ENCODE peak calls at places on chromosome 1, in eight cellular contexts. B, E, J, K, H, O, G and S are unnamed samples.

GRCh38 chr1:157448666-157449065 is 103.6 kb downstream of the FCRL5 start:
- DNase-seq in H (no peak), E (no peak), O (no peak), J (no peak), B (no peak), K (no peak), G (no peak), S (no peak)

GRCh38 chr1:34865573-34865972 is 6.0 kb upstream of the SMIM12 start:
- DNase-seq in G (peak; percentile 29), E (no peak), B (no peak), O (no peak), J (no peak), H (no peak), K (no peak), S (no peak)

GRCh38 chr1:81836007-81836626 is 35.4 kb downstream of the ADGRL2 start:
- DNase-seq in G (no peak), B (no peak), J (no peak), K (no peak), H (peak; percentile 3), O (no peak), E (no peak), S (no peak)

GRCh38 chr1:221035680-221036153 is 156.5 kb downstream of the HLX start:
- DNase-seq in B (no peak), J (no peak), K (no peak), O (no peak), E (peak; percentile 38), H (peak; percentile 74), G (no peak), S (no peak)

GRCh38 chr1:62405247-62405646 is 31.6 kb upstream of the USP1 start:
- DNase-seq in G (no peak), J (no peak), H (no peak), O (no peak), K (no peak), B (no peak), E (no peak), S (no peak)

GRCh38 chr1:197481101-197481500 is 213.0 kb downstream of the CRB1 start:
- DNase-seq in E (no peak), G (no peak), O (no peak), J (no peak), B (no peak), K (peak; percentile 50), H (no peak), S (no peak)

GRCh38 chr1:22527555-22528296 is 35.6 kb upstream of the EPHA8 start:
- DNase-seq in J (no peak), K (no peak), H (no peak), E (no peak), G (no peak), O (no peak), B (no peak), S (no peak)

GRCh38 chr1:186403632-186404031 is 28.0 kb downstream of the ODR4 start:
- DNase-seq in H (no peak), E (no peak), G (no peak), O (no peak), K (no peak), B (no peak), J (no peak), S (no peak)

GRCh38 chr1:226186124-226187018 is at the start of gene ACBD3:
- DNase-seq in B (peak; percentile 82), K (peak; percentile 91), E (peak; percentile 88), J (peak; percentile 89), G (peak; percentile 96), H (peak; percentile 86), O (peak; percentile 50), S (peak; percentile 95)

GRCh38 chr1:190759807-190760206 is 282.1 kb upstream of the BRINP3 start:
- DNase-seq in J (no peak), H (no peak), E (no peak), B (no peak), O (no peak), G (peak; percentile 21), K (no peak), S (peak; percentile 4)

GRCh38 chr1:190752131-190752530 is 274.5 kb upstream of the BRINP3 start:
- DNase-seq in B (no peak), J (no peak), H (no peak), K (no peak), E (no peak), O (no peak), G (no peak), S (no peak)

DNA sequence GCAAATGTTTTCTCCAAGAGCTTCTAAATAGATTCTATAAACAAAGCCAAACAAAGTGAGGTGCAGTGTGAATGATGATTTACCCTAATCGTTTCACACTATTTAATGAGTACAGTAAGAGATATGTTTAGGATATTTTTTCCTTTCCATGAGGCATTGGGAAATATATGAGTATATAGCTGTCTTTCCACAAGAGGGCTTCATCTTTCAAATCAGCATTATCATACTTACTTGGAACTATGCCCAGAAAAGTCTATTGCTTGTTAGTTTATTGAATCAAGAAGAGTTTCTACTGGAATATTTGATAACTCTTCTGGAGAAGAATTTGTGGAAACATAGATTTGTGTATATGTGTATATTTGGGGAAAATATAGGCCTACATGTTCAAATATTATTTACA is 277.1 kb upstream of the BRINP3 start:
- DNase-seq in O (no peak), K (no peak), E (peak; percentile 27), H (peak; percentile 85), G (no peak), J (peak; percentile 1), B (no peak), S (no peak)
- TF ChIP-seq CTCF in O (no peak), K (no peak), E (peak; percentile 19), H (peak; percentile 26), G (no peak), J (no peak), B (no peak), S (no peak)

GRCh38 chr1:9181990-9182783 is 52.4 kb upstream of the H6PD start:
- DNase-seq in E (peak; percentile 62), H (no peak), J (no peak), K (peak; percentile 48), O (no peak), B (peak; percentile 56), G (peak; percentile 75), S (peak; percentile 83)
- TF ChIP-seq CTCF in E (no peak), H (peak; percentile 19), J (peak; percentile 10), K (no peak), O (no peak), B (no peak), G (peak; percentile 33), S (peak; percentile 38)

GRCh38 chr1:38614861-38615260 is 244.7 kb downstream of the RRAGC start:
- DNase-seq in B (no peak), K (no peak), J (no peak), O (no peak), E (no peak), H (no peak), G (no peak), S (no peak)

GRCh38 chr1:38613996-38614395 is 245.6 kb downstream of the RRAGC start:
- DNase-seq in E (no peak), H (no peak), O (no peak), B (no peak), J (no peak), G (no peak), K (no peak), S (no peak)

GRCh38 chr1:38616846-38617245 is 242.7 kb downstream of the RRAGC start:
- DNase-seq in J (no peak), B (no peak), K (no peak), O (no peak), G (no peak), E (no peak), H (no peak), S (no peak)

GRCh38 chr1:38612956-38613355 is 246.6 kb downstream of the RRAGC start:
- DNase-seq in H (no peak), K (no peak), B (no peak), G (no peak), O (no peak), E (no peak), J (no peak), S (no peak)

DNA sequence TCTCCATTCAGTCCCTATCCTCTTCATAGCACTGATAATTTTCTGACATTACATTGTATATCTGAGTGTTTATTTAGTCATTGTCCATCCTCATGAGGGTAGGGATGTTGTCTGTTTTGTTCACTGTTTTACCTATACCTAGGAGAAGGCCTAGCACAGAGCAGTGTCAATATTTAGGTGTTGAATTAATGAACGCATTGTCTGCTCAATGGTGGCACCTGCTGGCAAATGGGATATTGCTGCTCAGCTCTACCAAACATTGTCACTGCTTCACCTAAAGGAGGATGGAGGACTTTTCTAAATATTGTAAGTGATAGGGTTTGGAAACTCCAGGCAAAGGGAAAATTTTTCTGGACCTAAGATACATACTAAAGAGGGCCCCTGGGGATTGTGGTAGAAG is 243.9 kb downstream of the RRAGC start:
- DNase-seq in O (no peak), K (peak; percentile 7), B (no peak), G (no peak), J (no peak), E (no peak), H (no peak), S (no peak)
- TF ChIP-seq CTCF in O (no peak), K (peak; percentile 34), B (no peak), G (no peak), J (no peak), E (no peak), H (peak; percentile 5), S (no peak)

GRCh38 chr1:24890861-24891260 is 39.2 kb downstream of the RUNX3 start:
- DNase-seq in E (no peak), H (no peak), G (no peak), O (no peak), B (no peak), J (no peak), K (no peak), S (no peak)

GRCh38 chr1:24886241-24886640 is 43.8 kb downstream of the RUNX3 start:
- DNase-seq in K (no peak), B (no peak), J (no peak), E (no peak), O (no peak), H (no peak), G (peak; percentile 2), S (no peak)

GRCh38 chr1:24888971-24889670 is 41.0 kb downstream of the RUNX3 start:
- DNase-seq in E (no peak), K (no peak), B (no peak), H (peak; percentile 67), G (no peak), J (no peak), O (no peak), S (no peak)

GRCh38 chr1:24884751-24885150 is 45.3 kb downstream of the RUNX3 start:
- DNase-seq in E (no peak), H (no peak), B (no peak), O (no peak), G (no peak), K (no peak), J (no peak), S (no peak)

DNA sequence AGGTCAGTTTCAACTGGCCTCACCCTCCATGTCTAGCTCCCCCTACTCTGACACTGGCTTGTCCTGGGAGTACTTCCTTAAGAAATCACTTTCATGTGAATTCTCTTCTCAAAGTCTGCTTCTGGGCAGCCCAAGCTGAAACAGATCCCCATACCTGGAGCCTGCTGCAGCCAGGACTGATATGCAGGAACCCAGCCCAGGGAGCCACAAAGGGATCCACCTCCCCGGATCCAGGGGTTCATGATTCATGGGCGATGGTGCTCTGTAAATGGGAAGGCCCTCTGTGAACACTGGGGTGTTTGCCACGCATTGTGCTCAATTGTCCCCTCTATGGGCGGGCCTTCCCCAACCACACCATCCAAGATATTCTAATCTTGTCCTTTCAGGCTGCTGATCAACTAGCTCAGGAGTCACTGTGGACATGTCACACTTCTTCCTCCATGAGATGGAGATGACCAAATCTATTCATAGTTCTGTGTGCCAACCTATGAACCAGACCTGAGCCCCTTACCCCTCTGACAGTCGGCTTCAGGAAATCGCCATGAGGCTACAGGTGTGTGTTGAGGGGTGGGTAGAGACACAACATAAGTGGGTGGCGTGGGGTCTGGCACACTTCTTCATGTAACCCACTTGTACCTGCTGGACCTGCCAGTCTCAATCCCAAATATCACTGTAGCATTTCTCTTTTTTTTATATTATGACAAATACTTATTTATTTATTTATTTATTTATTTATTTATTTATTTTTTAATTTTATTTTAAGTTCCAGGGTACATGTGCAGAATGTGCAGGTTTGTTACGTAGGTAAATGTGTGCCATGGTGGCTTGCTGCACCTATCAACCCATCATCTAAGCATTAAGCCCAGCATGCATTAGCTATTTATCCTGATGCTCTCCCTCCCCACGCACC is 41.8 kb downstream of the RUNX3 start:
- DNase-seq in H (no peak), O (no peak), G (peak; percentile 3), E (no peak), B (no peak), K (no peak), J (no peak), S (peak; percentile 4)
- TF ChIP-seq CTCF in H (no peak), O (no peak), G (no peak), E (no peak), B (no peak), K (no peak), J (no peak), S (no peak)